ENCODE peak calls at places on chromosomes 11 and 22, in eight cellular contexts. I, M, J, B, Z, Y, Q and N are unnamed samples.

GRCh38 chr11:68818181-68818580 is 23.5 kb downstream of the CPT1A start:
- DNase-seq in J (no peak), Q (no peak), Y (peak; percentile 23), I (no peak), Z (no peak), M (no peak), B (no peak), N (no peak)

GRCh38 chr11:123590296-123590912 is 64.0 kb downstream of the SCN3B start:
- DNase-seq in Z (peak; percentile 34), J (no peak), I (peak; percentile 93), M (no peak), Y (peak; percentile 44), Q (peak; percentile 98), B (no peak), N (no peak)

GRCh38 chr22:48218889-48219420 is 1456.5 kb downstream of the TBC1D22A start:
- DNase-seq in B (no peak), M (no peak), J (no peak), Q (no peak), Z (no peak), Y (no peak), I (no peak), N (no peak)

GRCh38 chr11:99020324-99021225 is at the start of gene CNTN5:
- DNase-seq in Y (peak; percentile 0), Z (no peak), B (no peak), I (peak; percentile 41), J (peak; percentile 55), M (no peak), Q (peak; percentile 63), N (peak; percentile 12)

GRCh38 chr11:10777806-10778205 is 26.8 kb downstream of the CTR9 start:
- DNase-seq in Y (no peak), B (no peak), I (no peak), M (no peak), Q (no peak), Z (no peak), J (peak; percentile 76), N (no peak)

GRCh38 chr11:77560605-77561004 is 29.1 kb upstream of the AQP11 start:
- DNase-seq in Y (peak; percentile 60), Q (peak; percentile 93), B (no peak), I (peak; percentile 65), M (no peak), J (no peak), Z (no peak), N (no peak)

GRCh38 chr22:44595841-44596341 is 97.9 kb upstream of the RTL6 start:
- DNase-seq in Z (no peak), B (no peak), I (no peak), Q (peak; percentile 18), M (no peak), J (peak; percentile 88), Y (no peak), N (no peak)

GRCh38 chr11:69640260-69640994 is 529 bp upstream of the CCND1 start:
- DNase-seq in Z (no peak), Q (peak; percentile 46), J (no peak), I (peak; percentile 35), M (no peak), Y (no peak), B (no peak), N (no peak)

GRCh38 chr22:49960967-49961600 is 512 bp downstream of the PIM3 start:
- DNase-seq in Y (no peak), Z (no peak), J (no peak), I (peak; percentile 47), B (no peak), M (peak; percentile 65), Q (no peak), N (no peak)

GRCh38 chr22:36739185-36739584 is 35.6 kb upstream of the CACNG2 start:
- DNase-seq in J (no peak), B (no peak), I (no peak), Z (no peak), Y (no peak), Q (no peak), M (no peak), N (no peak)

GRCh38 chr11:11555228-11555627 is 66.6 kb downstream of the GALNT18 start:
- DNase-seq in J (no peak), Y (no peak), B (no peak), Q (no peak), M (no peak), Z (no peak), I (no peak), N (no peak)

GRCh38 chr11:114076974-114077373 is 17.5 kb downstream of the ZBTB16 start:
- DNase-seq in J (no peak), Y (no peak), I (no peak), Q (no peak), B (no peak), Z (no peak), M (no peak), N (no peak)

GRCh38 chr11:13101836-13102574 is 92.9 kb downstream of the RASSF10 start:
- DNase-seq in J (no peak), B (no peak), Y (no peak), Q (no peak), I (no peak), M (no peak), Z (no peak), N (no peak)

GRCh38 chr11:120914021-120914420 is 109.9 kb upstream of the TBCEL start:
- DNase-seq in I (no peak), M (no peak), Y (no peak), J (no peak), Z (no peak), B (no peak), Q (no peak), N (no peak)